ENCODE peak calls at places on chromosome 19, in seven cellular contexts. One of them, this sample, is unnamed.

GRCh38 chr19:9431475-9431874 is 3.9 kb downstream of the ZNF266 start:
- DNase-seq in fibroblast of lung: peak; percentile 15
- DNase-seq in neural crest cell: peak; percentile 50
- DNase-seq in endothelial cell of umbilical vein: no peak
- DNase-seq in A549: no peak
- DNase-seq in heart left ventricle: no peak
- DNase-seq in HepG2: no peak
- DNase-seq in this sample: no peak

GRCh38 chr19:48516536-48516935 is 4.9 kb upstream of the LMTK3 start:
- DNase-seq in A549: no peak
- DNase-seq in endothelial cell of umbilical vein: no peak
- DNase-seq in heart left ventricle: no peak
- DNase-seq in HepG2: no peak
- DNase-seq in neural crest cell: no peak
- DNase-seq in fibroblast of lung: no peak
- DNase-seq in this sample: no peak

GRCh38 chr19:1986357-1987162 is 29.0 kb downstream of the BTBD2 start:
- DNase-seq in HepG2: no peak
- DNase-seq in A549: no peak
- DNase-seq in heart left ventricle: no peak
- DNase-seq in fibroblast of lung: no peak
- DNase-seq in neural crest cell: no peak
- DNase-seq in endothelial cell of umbilical vein: no peak
- DNase-seq in this sample: no peak

GRCh38 chr19:35644987-35645679 is 3.0 kb upstream of the COX6B1 start:
- DNase-seq in heart left ventricle: peak; percentile 92
- DNase-seq in neural crest cell: peak; percentile 75
- DNase-seq in fibroblast of lung: peak; percentile 42
- DNase-seq in HepG2: peak; percentile 53
- DNase-seq in endothelial cell of umbilical vein: peak; percentile 54
- DNase-seq in A549: peak; percentile 81
- DNase-seq in this sample: peak; percentile 79

GRCh38 chr19:10107817-10108367 is 1.7 kb downstream of the PPAN start:
- DNase-seq in endothelial cell of umbilical vein: no peak
- DNase-seq in fibroblast of lung: no peak
- DNase-seq in heart left ventricle: no peak
- DNase-seq in HepG2: no peak
- DNase-seq in A549: no peak
- DNase-seq in neural crest cell: no peak
- DNase-seq in this sample: no peak

GRCh38 chr19:18425515-18426415 is 6.6 kb downstream of the SSBP4 start:
- DNase-seq in heart left ventricle: peak; percentile 82
- DNase-seq in HepG2: no peak
- DNase-seq in fibroblast of lung: peak; percentile 59
- DNase-seq in endothelial cell of umbilical vein: no peak
- DNase-seq in neural crest cell: no peak
- DNase-seq in A549: no peak
- DNase-seq in this sample: no peak

GRCh38 chr19:50512999-50513745 is 541 bp downstream of the ASPDH start:
- DNase-seq in fibroblast of lung: no peak
- DNase-seq in endothelial cell of umbilical vein: no peak
- DNase-seq in heart left ventricle: no peak
- DNase-seq in A549: no peak
- DNase-seq in HepG2: no peak
- DNase-seq in neural crest cell: no peak
- DNase-seq in this sample: no peak

GRCh38 chr19:14515501-14516047 is 2.6 kb downstream of the DNAJB1 start:
- DNase-seq in heart left ventricle: no peak
- DNase-seq in HepG2: no peak
- DNase-seq in A549: no peak
- DNase-seq in neural crest cell: no peak
- DNase-seq in endothelial cell of umbilical vein: no peak
- DNase-seq in fibroblast of lung: no peak
- DNase-seq in this sample: no peak

GRCh38 chr19:30078381-30078910 is 136.4 kb downstream of the URI1 start:
- DNase-seq in fibroblast of lung: no peak
- DNase-seq in endothelial cell of umbilical vein: no peak
- DNase-seq in neural crest cell: no peak
- DNase-seq in HepG2: no peak
- DNase-seq in heart left ventricle: no peak
- DNase-seq in A549: no peak
- DNase-seq in this sample: no peak

GRCh38 chr19:14467816-14468215 is 7.3 kb downstream of the PTGER1 start:
- DNase-seq in fibroblast of lung: no peak
- DNase-seq in A549: no peak
- DNase-seq in neural crest cell: no peak
- DNase-seq in endothelial cell of umbilical vein: no peak
- DNase-seq in HepG2: no peak
- DNase-seq in heart left ventricle: no peak
- DNase-seq in this sample: no peak

GRCh38 chr19:1232652-1233360 is 5.0 kb downstream of the CBARP start:
- DNase-seq in A549: no peak
- DNase-seq in HepG2: no peak
- DNase-seq in heart left ventricle: peak; percentile 56
- DNase-seq in endothelial cell of umbilical vein: peak; percentile 54
- DNase-seq in fibroblast of lung: peak; percentile 83
- DNase-seq in neural crest cell: no peak
- DNase-seq in this sample: no peak

GRCh38 chr19:32061304-32061703 is 284.1 kb upstream of the ZNF507 start:
- DNase-seq in HepG2: no peak
- DNase-seq in fibroblast of lung: no peak
- DNase-seq in heart left ventricle: no peak
- DNase-seq in neural crest cell: no peak
- DNase-seq in endothelial cell of umbilical vein: no peak
- DNase-seq in A549: no peak
- DNase-seq in this sample: no peak

GRCh38 chr19:5035105-5035761 is 66.3 kb downstream of the KDM4B start:
- DNase-seq in fibroblast of lung: no peak
- DNase-seq in neural crest cell: no peak
- DNase-seq in A549: no peak
- DNase-seq in heart left ventricle: no peak
- DNase-seq in endothelial cell of umbilical vein: no peak
- DNase-seq in HepG2: no peak
- DNase-seq in this sample: no peak

GRCh38 chr19:13986348-13986904 is 19.7 kb downstream of the RFX1 start:
- DNase-seq in fibroblast of lung: peak; percentile 55
- DNase-seq in A549: no peak
- DNase-seq in heart left ventricle: peak; percentile 91
- DNase-seq in HepG2: no peak
- DNase-seq in endothelial cell of umbilical vein: peak; percentile 90
- DNase-seq in neural crest cell: peak; percentile 49
- DNase-seq in this sample: peak; percentile 65

GRCh38 chr19:10936661-10937084 is 8.1 kb downstream of the TIMM29 start:
- DNase-seq in HepG2: peak; percentile 76
- DNase-seq in A549: peak; percentile 56
- DNase-seq in fibroblast of lung: peak; percentile 85
- DNase-seq in neural crest cell: peak; percentile 59
- DNase-seq in endothelial cell of umbilical vein: peak; percentile 86
- DNase-seq in heart left ventricle: no peak
- DNase-seq in this sample: no peak

DNA sequence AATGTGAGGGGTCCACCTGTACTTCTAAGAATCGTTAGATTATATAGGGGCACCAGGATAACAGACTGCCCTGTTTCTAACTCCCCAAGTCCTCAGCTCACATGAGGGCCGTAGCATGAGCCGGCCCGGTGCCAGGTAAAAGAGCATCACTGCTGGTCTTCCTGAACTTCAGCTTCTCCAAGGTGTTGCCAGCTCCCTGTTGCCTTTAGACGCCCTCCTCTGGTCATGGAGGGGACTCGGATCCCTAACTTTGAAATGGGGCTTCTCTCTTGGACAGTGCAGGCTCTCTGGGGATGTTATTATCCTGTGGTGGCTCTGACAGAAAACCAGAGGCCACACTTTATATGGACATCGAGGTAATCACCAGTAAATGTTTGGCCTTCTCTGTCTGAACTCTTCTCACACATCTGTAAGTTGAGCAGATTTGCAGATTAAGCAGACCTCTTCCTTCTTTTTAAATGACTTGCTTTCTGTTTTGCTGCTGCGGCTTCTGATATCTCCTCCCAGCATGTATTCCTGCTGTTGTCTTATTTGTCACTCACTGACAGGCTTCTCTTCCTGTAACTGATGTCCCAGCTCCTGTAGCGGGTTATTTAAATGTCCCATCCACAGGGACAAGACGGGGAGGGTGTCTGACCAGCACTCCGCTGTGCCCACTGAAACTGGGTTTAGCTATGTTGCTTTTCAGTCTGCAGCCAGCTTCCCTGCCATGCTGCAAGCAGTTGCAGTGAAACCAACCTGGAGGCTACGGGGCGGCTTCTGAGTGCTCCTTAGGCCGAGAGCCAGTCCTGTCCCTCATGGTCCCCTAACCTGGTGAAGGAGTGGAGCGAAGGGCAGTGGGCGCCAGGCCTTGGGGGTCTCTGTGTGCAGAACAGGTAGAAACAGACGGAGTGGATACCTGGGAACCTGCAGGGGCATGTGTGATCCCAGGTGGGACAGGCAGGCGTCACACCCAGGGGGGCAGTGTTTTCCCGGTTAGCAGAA is 39.2 kb downstream of the TSSK6 start:
- DNase-seq in A549: peak; percentile 21
- DNase-seq in neural crest cell: no peak
- DNase-seq in heart left ventricle: no peak
- DNase-seq in HepG2: peak; percentile 16
- DNase-seq in endothelial cell of umbilical vein: no peak
- DNase-seq in fibroblast of lung: no peak
- DNase-seq in this sample: no peak
- TF ChIP-seq CTCF in A549: no peak
- TF ChIP-seq CTCF in neural crest cell: peak; percentile 46
- TF ChIP-seq CTCF in heart left ventricle: peak; percentile 20
- TF ChIP-seq CTCF in HepG2: peak; percentile 33
- TF ChIP-seq CTCF in endothelial cell of umbilical vein: no peak
- TF ChIP-seq CTCF in fibroblast of lung: peak; percentile 59
- TF ChIP-seq CTCF in this sample: no peak

GRCh38 chr19:3492919-3493318 is 7.6 kb downstream of the DOHH start:
- DNase-seq in heart left ventricle: no peak
- DNase-seq in A549: no peak
- DNase-seq in HepG2: no peak
- DNase-seq in fibroblast of lung: no peak
- DNase-seq in neural crest cell: no peak
- DNase-seq in endothelial cell of umbilical vein: no peak
- DNase-seq in this sample: no peak
- TF ChIP-seq CTCF in heart left ventricle: no peak
- TF ChIP-seq CTCF in A549: no peak
- TF ChIP-seq CTCF in HepG2: no peak
- TF ChIP-seq CTCF in fibroblast of lung: no peak
- TF ChIP-seq CTCF in neural crest cell: no peak
- TF ChIP-seq CTCF in endothelial cell of umbilical vein: no peak
- TF ChIP-seq CTCF in this sample: no peak

DNA sequence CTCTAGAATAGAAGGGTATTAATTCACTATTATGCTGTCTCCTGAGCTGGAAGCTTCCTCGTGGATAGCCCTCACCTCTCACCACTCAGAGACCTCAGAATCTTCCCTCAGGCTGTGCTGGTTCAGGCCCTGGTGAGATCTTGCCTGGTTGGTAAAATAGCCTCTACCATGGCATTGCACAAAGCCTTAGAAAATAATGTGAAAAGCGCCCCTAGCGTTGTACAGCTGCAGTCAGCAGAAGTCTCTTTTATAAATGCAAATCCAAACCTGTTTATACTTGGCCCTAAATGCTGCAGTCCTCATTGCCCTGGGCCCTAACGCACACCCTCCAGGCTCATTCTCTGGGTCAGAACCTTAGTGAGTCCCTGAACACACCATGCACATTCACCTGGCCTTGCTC is 150.9 kb downstream of the KCTD15 start:
- DNase-seq in neural crest cell: no peak
- DNase-seq in heart left ventricle: no peak
- DNase-seq in A549: no peak
- DNase-seq in endothelial cell of umbilical vein: no peak
- DNase-seq in fibroblast of lung: no peak
- DNase-seq in HepG2: no peak
- DNase-seq in this sample: no peak
- TF ChIP-seq CTCF in neural crest cell: no peak
- TF ChIP-seq CTCF in heart left ventricle: no peak
- TF ChIP-seq CTCF in A549: peak; percentile 42
- TF ChIP-seq CTCF in endothelial cell of umbilical vein: peak; percentile 4
- TF ChIP-seq CTCF in fibroblast of lung: no peak
- TF ChIP-seq CTCF in HepG2: peak; percentile 13
- TF ChIP-seq CTCF in this sample: no peak

GRCh38 chr19:16026756-16027155 is 49.5 kb upstream of the TPM4 start:
- DNase-seq in A549: no peak
- DNase-seq in endothelial cell of umbilical vein: no peak
- DNase-seq in HepG2: no peak
- DNase-seq in heart left ventricle: no peak
- DNase-seq in neural crest cell: no peak
- DNase-seq in fibroblast of lung: no peak
- DNase-seq in this sample: no peak

GRCh38 chr19:16026131-16026530 is 50.2 kb upstream of the TPM4 start:
- DNase-seq in endothelial cell of umbilical vein: no peak
- DNase-seq in fibroblast of lung: no peak
- DNase-seq in A549: no peak
- DNase-seq in heart left ventricle: no peak
- DNase-seq in neural crest cell: no peak
- DNase-seq in HepG2: no peak
- DNase-seq in this sample: no peak

GRCh38 chr19:16023558-16023915 is 52.8 kb upstream of the TPM4 start:
- DNase-seq in fibroblast of lung: no peak
- DNase-seq in A549: no peak
- DNase-seq in endothelial cell of umbilical vein: no peak
- DNase-seq in HepG2: no peak
- DNase-seq in neural crest cell: no peak
- DNase-seq in heart left ventricle: no peak
- DNase-seq in this sample: no peak

GRCh38 chr19:16024266-16025107 is 51.8 kb upstream of the TPM4 start:
- DNase-seq in heart left ventricle: no peak
- DNase-seq in A549: no peak
- DNase-seq in HepG2: no peak
- DNase-seq in neural crest cell: no peak
- DNase-seq in fibroblast of lung: no peak
- DNase-seq in endothelial cell of umbilical vein: no peak
- DNase-seq in this sample: no peak

DNA sequence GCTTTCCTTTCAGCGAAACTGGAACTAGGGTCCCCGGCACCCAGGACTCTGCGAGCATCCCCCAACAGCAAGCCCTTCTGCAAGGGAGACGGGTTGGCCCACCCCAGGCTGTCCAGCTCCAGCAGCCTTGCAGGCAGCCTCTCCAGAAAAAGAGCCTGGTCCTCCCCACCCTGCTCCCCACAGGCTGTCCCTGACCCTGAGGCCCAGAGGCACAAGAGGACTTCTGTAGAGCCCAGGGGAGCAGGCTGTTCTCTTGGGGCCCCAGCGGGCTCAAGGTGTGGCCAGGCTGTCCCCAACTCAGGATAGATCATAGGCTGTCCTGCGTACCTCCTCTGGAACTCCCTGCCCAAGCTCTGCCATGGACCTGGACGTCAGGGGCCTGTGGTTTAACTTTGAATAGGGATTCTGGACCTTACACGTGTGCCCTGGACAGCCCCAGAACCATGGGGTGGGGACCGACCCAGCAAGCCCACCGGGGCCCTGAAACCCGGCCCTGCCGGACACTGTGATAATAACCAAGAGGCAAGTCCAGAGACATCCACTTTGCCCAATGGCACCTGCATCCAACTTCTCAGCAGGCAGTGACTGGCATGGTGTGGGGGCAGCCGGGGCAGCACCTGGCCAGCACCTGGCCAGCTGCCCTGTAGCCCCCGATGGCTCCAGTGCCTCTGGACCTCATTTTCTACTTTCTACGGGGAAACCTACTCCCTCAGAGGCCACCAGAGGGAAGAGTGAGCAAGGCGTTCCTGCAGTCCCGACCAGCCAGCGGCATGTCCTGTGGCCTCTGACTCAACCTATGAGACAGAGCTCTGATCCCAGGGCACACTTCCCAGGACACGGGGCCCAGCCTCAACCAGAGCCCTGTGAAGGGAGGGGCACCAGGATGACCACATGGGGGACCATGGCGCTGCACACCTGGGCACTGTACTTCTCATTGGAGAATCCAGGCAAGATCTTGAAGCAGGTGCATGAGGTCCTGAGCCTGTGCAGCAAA is 50.9 kb upstream of the TPM4 start:
- DNase-seq in endothelial cell of umbilical vein: peak; percentile 49
- DNase-seq in fibroblast of lung: peak; percentile 66
- DNase-seq in A549: peak; percentile 68
- DNase-seq in neural crest cell: no peak
- DNase-seq in HepG2: peak; percentile 61
- DNase-seq in heart left ventricle: no peak
- DNase-seq in this sample: no peak
- TF ChIP-seq CTCF in endothelial cell of umbilical vein: peak; percentile 48
- TF ChIP-seq CTCF in fibroblast of lung: peak; percentile 69
- TF ChIP-seq CTCF in A549: no peak
- TF ChIP-seq CTCF in neural crest cell: peak; percentile 37
- TF ChIP-seq CTCF in HepG2: peak; percentile 81
- TF ChIP-seq CTCF in heart left ventricle: no peak
- TF ChIP-seq CTCF in this sample: no peak

This sample was measured in omental fat pad.